ENCODE peak calls at places on chromosomes 3 and 15, in five cellular contexts. One of them, this sample, is unnamed.

GRCh38 chr3:72010044-72010443 is 225.1 kb upstream of the PROK2 start:
- DNase-seq in mesothelial cell of epicardium: no peak
- DNase-seq in kidney: no peak
- DNase-seq in cardiac muscle cell: peak; percentile 41
- DNase-seq in Calu3: no peak
- DNase-seq in this sample: no peak

GRCh38 chr15:83310521-83311456 is 26.3 kb upstream of the BNC1 start:
- DNase-seq in cardiac muscle cell: peak; percentile 73
- DNase-seq in kidney: no peak
- DNase-seq in Calu3: no peak
- DNase-seq in mesothelial cell of epicardium: no peak
- DNase-seq in this sample: no peak

GRCh38 chr3:186514296-186515002 is 29.7 kb downstream of the CRYGS start:
- DNase-seq in mesothelial cell of epicardium: no peak
- DNase-seq in cardiac muscle cell: no peak
- DNase-seq in kidney: no peak
- DNase-seq in Calu3: peak; percentile 47
- DNase-seq in this sample: no peak

GRCh38 chr3:113626513-113627371 is 69.7 kb downstream of the USF3 start:
- DNase-seq in Calu3: peak; percentile 63
- DNase-seq in mesothelial cell of epicardium: peak; percentile 45
- DNase-seq in kidney: no peak
- DNase-seq in cardiac muscle cell: peak; percentile 70
- DNase-seq in this sample: no peak

GRCh38 chr3:176341963-176342362 is 855.3 kb downstream of the TBL1XR1 start:
- DNase-seq in cardiac muscle cell: no peak
- DNase-seq in mesothelial cell of epicardium: no peak
- DNase-seq in kidney: no peak
- DNase-seq in Calu3: no peak
- DNase-seq in this sample: no peak

GRCh38 chr3:127089487-127090145 is 103.3 kb upstream of the PRR23E start:
- DNase-seq in mesothelial cell of epicardium: no peak
- DNase-seq in Calu3: no peak
- DNase-seq in kidney: peak; percentile 32
- DNase-seq in cardiac muscle cell: peak; percentile 71
- DNase-seq in this sample: no peak

GRCh38 chr3:98784666-98785600 is 21.8 kb downstream of the ST3GAL6 start:
- DNase-seq in cardiac muscle cell: peak; percentile 94
- DNase-seq in kidney: no peak
- DNase-seq in mesothelial cell of epicardium: no peak
- DNase-seq in Calu3: no peak
- DNase-seq in this sample: no peak

GRCh38 chr3:48607519-48607918 is 1.9 kb downstream of the UQCRC1 start:
- DNase-seq in kidney: no peak
- DNase-seq in Calu3: no peak
- DNase-seq in mesothelial cell of epicardium: no peak
- DNase-seq in cardiac muscle cell: peak; percentile 7
- DNase-seq in this sample: no peak

GRCh38 chr3:48695113-48695753 is 9.5 kb upstream of the NCKIPSD start:
- DNase-seq in kidney: no peak
- DNase-seq in cardiac muscle cell: peak; percentile 81
- DNase-seq in Calu3: peak; percentile 19
- DNase-seq in mesothelial cell of epicardium: no peak
- DNase-seq in this sample: no peak

GRCh38 chr3:43613980-43614379 is 7.8 kb downstream of the ANO10 start:
- DNase-seq in kidney: no peak
- DNase-seq in Calu3: no peak
- DNase-seq in mesothelial cell of epicardium: no peak
- DNase-seq in cardiac muscle cell: no peak
- DNase-seq in this sample: no peak

GRCh38 chr3:187919018-187919417 is 173.8 kb upstream of the BCL6 start:
- DNase-seq in kidney: no peak
- DNase-seq in cardiac muscle cell: peak; percentile 20
- DNase-seq in Calu3: no peak
- DNase-seq in mesothelial cell of epicardium: no peak
- DNase-seq in this sample: no peak

GRCh38 chr3:185729335-185729715 is 95.5 kb downstream of the IGF2BP2 start:
- DNase-seq in kidney: no peak
- DNase-seq in cardiac muscle cell: peak; percentile 85
- DNase-seq in Calu3: no peak
- DNase-seq in mesothelial cell of epicardium: no peak
- DNase-seq in this sample: no peak

GRCh38 chr15:60397772-60398445 is at the start of gene ANXA2:
- DNase-seq in kidney: peak; percentile 97
- DNase-seq in Calu3: peak; percentile 96
- DNase-seq in cardiac muscle cell: peak; percentile 95
- DNase-seq in mesothelial cell of epicardium: peak; percentile 72
- DNase-seq in this sample: peak; percentile 81

GRCh38 chr3:181213347-181213746 is 223.8 kb upstream of the DNAJC19 start:
- DNase-seq in Calu3: no peak
- DNase-seq in mesothelial cell of epicardium: no peak
- DNase-seq in kidney: no peak
- DNase-seq in cardiac muscle cell: no peak
- DNase-seq in this sample: no peak

GRCh38 chr3:62142280-62142679 is 231.1 kb downstream of the FEZF2 start:
- DNase-seq in Calu3: no peak
- DNase-seq in mesothelial cell of epicardium: no peak
- DNase-seq in cardiac muscle cell: no peak
- DNase-seq in kidney: no peak
- DNase-seq in this sample: no peak

GRCh38 chr3:194814878-194815357 is 129.2 kb downstream of the FAM43A start:
- DNase-seq in Calu3: no peak
- DNase-seq in cardiac muscle cell: no peak
- DNase-seq in mesothelial cell of epicardium: no peak
- DNase-seq in kidney: no peak
- DNase-seq in this sample: no peak

GRCh38 chr3:170178631-170179030 is 2.9 kb downstream of the PHC3 start:
- DNase-seq in kidney: no peak
- DNase-seq in mesothelial cell of epicardium: no peak
- DNase-seq in Calu3: no peak
- DNase-seq in cardiac muscle cell: no peak
- DNase-seq in this sample: no peak

GRCh38 chr3:31472479-31473390 is 60.0 kb upstream of the STT3B start:
- DNase-seq in cardiac muscle cell: peak; percentile 42
- DNase-seq in mesothelial cell of epicardium: no peak
- DNase-seq in Calu3: no peak
- DNase-seq in kidney: no peak
- DNase-seq in this sample: no peak

GRCh38 chr3:39278616-39278935 is 1.3 kb downstream of the CX3CR1 start:
- DNase-seq in Calu3: no peak
- DNase-seq in cardiac muscle cell: no peak
- DNase-seq in kidney: no peak
- DNase-seq in mesothelial cell of epicardium: no peak
- DNase-seq in this sample: no peak

DNA sequence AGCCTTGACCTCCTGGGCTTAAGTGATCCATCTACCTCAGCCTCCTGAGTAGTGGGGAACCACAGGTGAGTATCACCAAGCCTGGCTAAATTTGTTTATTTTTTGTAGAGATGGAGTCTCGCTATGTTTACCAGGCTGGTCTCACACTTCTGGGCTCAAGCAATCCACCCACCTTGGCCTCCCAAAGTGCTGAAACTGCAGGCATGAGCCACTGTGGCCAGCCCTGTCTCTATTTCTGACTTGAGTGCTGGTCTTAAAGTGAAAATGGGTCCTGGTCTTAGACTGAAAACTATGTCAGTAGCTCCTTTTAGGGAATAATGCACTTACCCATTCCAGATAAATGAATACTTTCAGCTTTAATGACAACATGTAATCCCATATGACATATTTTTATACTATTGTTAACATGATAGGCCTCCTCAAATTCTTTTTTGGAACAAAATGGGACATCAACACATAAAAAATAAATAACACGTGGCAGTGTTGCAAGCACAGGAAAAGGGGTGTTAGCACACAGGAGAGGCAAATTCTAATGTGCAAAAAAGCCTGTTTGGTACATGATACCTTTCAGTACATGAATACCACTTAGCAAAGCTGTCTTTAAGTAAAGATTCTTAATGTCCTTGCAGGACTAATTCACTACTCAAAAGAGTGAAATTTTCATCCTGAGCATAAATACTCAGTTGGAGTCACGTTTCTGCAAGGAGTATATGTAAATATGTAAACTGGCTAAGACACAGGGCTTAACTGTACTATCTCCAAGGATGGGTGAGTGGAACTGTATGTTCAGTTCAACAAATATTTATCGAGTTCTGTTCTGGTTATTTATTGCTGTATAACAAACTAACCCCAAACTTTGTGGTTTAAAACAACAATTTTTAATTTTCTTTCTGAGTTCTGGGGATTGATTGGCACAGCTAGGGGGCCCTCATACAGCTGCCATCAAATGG is 194.7 kb downstream of the NR1D2 start:
- DNase-seq in kidney: no peak
- DNase-seq in cardiac muscle cell: no peak
- DNase-seq in mesothelial cell of epicardium: no peak
- DNase-seq in Calu3: no peak
- DNase-seq in this sample: no peak
- TF ChIP-seq CTCF in kidney: no peak
- TF ChIP-seq CTCF in cardiac muscle cell: no peak
- TF ChIP-seq CTCF in mesothelial cell of epicardium: no peak
- TF ChIP-seq CTCF in Calu3: no peak
- TF ChIP-seq CTCF in this sample: no peak

DNA sequence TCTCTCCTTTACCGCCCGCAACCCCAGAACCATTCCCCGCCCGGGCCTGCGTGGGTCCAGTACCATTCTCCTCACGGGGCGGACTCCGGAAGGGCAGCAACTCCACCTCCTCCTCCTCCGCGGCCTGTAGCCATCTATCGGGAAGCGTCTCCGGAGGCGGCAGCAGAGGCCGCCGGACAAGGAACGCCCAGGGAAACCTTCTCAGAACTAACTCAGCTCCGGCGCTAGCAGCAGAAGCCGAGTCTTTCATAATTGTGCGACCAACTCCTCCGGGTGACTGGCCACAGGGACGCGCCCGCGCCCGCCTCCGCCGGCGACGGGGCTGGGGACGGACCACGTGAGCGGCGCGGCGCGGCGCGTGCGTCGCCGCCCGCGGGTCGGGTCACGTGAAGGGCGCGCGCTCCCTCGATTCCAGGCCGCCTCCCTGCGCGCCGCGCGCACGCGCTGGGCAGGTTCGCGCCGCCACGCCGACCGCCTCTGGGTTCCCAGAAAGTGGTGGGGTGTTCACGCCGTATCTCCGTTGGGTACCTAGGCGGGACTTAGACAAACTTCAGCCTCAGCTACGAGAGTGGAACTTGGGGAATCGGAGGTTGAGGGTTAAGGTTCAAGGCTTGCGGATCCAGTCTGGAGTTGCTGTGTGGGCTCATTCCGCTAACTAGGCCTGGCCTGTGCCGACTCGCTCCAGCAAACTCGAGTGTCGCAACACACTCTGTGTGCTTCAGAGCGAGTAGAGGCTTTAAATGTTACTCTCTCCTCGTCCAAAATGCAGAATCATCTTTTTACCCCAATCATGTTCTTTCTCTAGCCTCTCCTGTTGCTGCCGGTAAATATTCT is at the start of gene TRPM7:
- DNase-seq in Calu3: peak; percentile 92
- DNase-seq in cardiac muscle cell: peak; percentile 91
- DNase-seq in mesothelial cell of epicardium: peak; percentile 87
- DNase-seq in kidney: peak; percentile 96
- DNase-seq in this sample: peak; percentile 90
- TF ChIP-seq CTCF in Calu3: no peak
- TF ChIP-seq CTCF in cardiac muscle cell: peak; percentile 19
- TF ChIP-seq CTCF in mesothelial cell of epicardium: no peak
- TF ChIP-seq CTCF in kidney: no peak
- TF ChIP-seq CTCF in this sample: no peak

DNA sequence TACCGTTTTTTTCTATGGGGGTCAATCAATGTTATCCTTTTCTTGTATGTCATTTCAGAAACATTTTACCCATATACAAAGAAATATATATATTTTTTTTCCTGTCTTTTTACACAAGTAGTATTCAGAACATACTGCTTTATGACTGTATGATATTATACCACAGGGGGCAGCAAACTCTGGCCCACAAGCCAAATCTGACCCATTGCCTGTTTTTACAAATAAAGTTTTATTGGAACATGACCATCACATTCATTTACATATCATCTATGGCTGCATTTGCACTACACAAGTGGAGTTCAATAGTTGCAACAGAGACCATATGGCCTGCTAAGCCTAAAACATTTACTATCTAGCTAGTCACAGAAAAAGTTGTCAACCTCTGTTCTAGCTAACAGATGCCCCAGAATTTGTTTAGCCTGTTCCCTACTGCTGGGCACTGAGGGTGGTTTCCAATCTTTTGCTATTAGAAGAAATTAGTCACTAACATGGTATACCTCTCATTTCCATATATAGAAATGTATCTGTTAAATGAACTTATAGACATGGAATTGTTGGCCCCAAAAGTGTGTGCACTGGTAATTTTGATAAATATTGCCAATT is 57.7 kb downstream of the BFSP2 start:
- DNase-seq in cardiac muscle cell: peak; percentile 20
- DNase-seq in kidney: no peak
- DNase-seq in Calu3: no peak
- DNase-seq in mesothelial cell of epicardium: no peak
- DNase-seq in this sample: no peak
- TF ChIP-seq CTCF in cardiac muscle cell: peak; percentile 19
- TF ChIP-seq CTCF in kidney: no peak
- TF ChIP-seq CTCF in Calu3: peak; percentile 41
- TF ChIP-seq CTCF in mesothelial cell of epicardium: no peak
- TF ChIP-seq CTCF in this sample: peak; percentile 59

GRCh38 chr15:74750759-74751158 is 2.1 kb downstream of the CYP1A2 start:
- DNase-seq in mesothelial cell of epicardium: no peak
- DNase-seq in Calu3: no peak
- DNase-seq in kidney: no peak
- DNase-seq in cardiac muscle cell: no peak
- DNase-seq in this sample: no peak

GRCh38 chr15:74752011-74752410 is 3.4 kb downstream of the CYP1A2 start:
- DNase-seq in mesothelial cell of epicardium: no peak
- DNase-seq in kidney: peak; percentile 53
- DNase-seq in cardiac muscle cell: no peak
- DNase-seq in Calu3: no peak
- DNase-seq in this sample: no peak

GRCh38 chr15:74746389-74746788 is 2.3 kb upstream of the CYP1A2 start:
- DNase-seq in Calu3: no peak
- DNase-seq in kidney: no peak
- DNase-seq in cardiac muscle cell: no peak
- DNase-seq in mesothelial cell of epicardium: no peak
- DNase-seq in this sample: no peak

GRCh38 chr15:74749832-74750231 is 1.2 kb downstream of the CYP1A2 start:
- DNase-seq in mesothelial cell of epicardium: no peak
- DNase-seq in Calu3: no peak
- DNase-seq in cardiac muscle cell: no peak
- DNase-seq in kidney: no peak
- DNase-seq in this sample: no peak

DNA sequence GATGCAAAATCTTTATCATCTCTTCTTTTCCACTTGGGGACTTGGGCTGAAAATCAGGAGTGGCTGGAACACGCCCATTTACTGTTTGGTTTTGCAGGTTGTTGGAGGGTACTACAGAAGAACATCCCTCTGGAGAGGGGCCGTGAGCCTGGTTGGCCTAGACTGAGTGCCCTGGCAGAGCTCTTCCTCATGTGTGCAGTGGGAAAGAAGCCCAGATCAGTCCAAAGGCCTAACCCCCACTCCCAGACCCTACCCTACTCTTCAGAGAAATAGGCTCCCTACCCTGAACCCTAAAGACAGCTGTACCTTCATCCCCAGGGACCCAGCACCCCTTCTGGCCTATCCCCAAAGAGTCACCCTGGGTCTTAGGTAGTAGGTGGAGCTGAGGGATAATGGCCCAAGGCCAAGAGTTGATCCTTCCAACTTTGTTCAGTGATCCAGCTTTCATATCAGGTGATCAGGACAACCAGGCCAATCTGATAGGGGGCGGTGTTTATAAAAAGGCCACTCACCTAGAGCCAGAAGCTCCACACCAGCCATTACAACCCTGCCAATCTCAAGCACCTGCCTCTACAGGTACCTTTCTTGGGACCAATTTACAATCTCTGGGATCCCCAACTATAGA is at the start of gene CYP1A2:
- DNase-seq in mesothelial cell of epicardium: no peak
- DNase-seq in Calu3: no peak
- DNase-seq in cardiac muscle cell: no peak
- DNase-seq in kidney: no peak
- DNase-seq in this sample: no peak
- TF ChIP-seq CTCF in mesothelial cell of epicardium: no peak
- TF ChIP-seq CTCF in Calu3: no peak
- TF ChIP-seq CTCF in cardiac muscle cell: no peak
- TF ChIP-seq CTCF in kidney: no peak
- TF ChIP-seq CTCF in this sample: no peak